ENCODE peak calls at places on chromosomes 2 and 18, in four cellular contexts. One of them, this sample, is unnamed.

GRCh38 chr2:27356056-27356381 is 545 bp downstream of the GTF3C2 start:
- DNase-seq in ovary: no peak
- DNase-seq in HCT116: no peak
- DNase-seq in GM12892: no peak
- DNase-seq in this sample: no peak

GRCh38 chr2:207625014-207625755 is at the start of gene METTL21A:
- DNase-seq in HCT116: peak; percentile 77
- DNase-seq in ovary: peak; percentile 89
- DNase-seq in GM12892: peak; percentile 87
- DNase-seq in this sample: peak; percentile 88

GRCh38 chr2:232988444-232988843 is 24.6 kb downstream of the NGEF start:
- DNase-seq in HCT116: peak; percentile 98
- DNase-seq in ovary: peak; percentile 50
- DNase-seq in GM12892: no peak
- DNase-seq in this sample: peak; percentile 79

GRCh38 chr18:53664575-53664974 is 559.9 kb downstream of the MBD2 start:
- DNase-seq in ovary: no peak
- DNase-seq in GM12892: no peak
- DNase-seq in HCT116: no peak
- DNase-seq in this sample: no peak

GRCh38 chr18:44805176-44805575 is 124.5 kb downstream of the SETBP1 start:
- DNase-seq in ovary: no peak
- DNase-seq in HCT116: no peak
- DNase-seq in GM12892: no peak
- DNase-seq in this sample: no peak

GRCh38 chr2:230910546-230911135 is 14.4 kb downstream of the GPR55 start:
- DNase-seq in ovary: no peak
- DNase-seq in HCT116: no peak
- DNase-seq in GM12892: no peak
- DNase-seq in this sample: no peak

GRCh38 chr2:8296340-8296739 is 385.5 kb upstream of the ID2 start:
- DNase-seq in GM12892: no peak
- DNase-seq in ovary: no peak
- DNase-seq in HCT116: no peak
- DNase-seq in this sample: no peak

GRCh38 chr2:54589038-54589339 is 132.9 kb downstream of the SPTBN1 start:
- DNase-seq in HCT116: no peak
- DNase-seq in GM12892: no peak
- DNase-seq in ovary: no peak
- DNase-seq in this sample: no peak

GRCh38 chr18:9103488-9103887 is 989 bp downstream of the NDUFV2 start:
- DNase-seq in HCT116: no peak
- DNase-seq in ovary: no peak
- DNase-seq in GM12892: no peak
- DNase-seq in this sample: no peak

GRCh38 chr2:136098441-136098840 is 19.5 kb downstream of the CXCR4 start:
- DNase-seq in GM12892: no peak
- DNase-seq in HCT116: no peak
- DNase-seq in ovary: no peak
- DNase-seq in this sample: no peak

GRCh38 chr2:134634054-134634630 is 84.7 kb downstream of the TMEM163 start:
- DNase-seq in GM12892: no peak
- DNase-seq in ovary: no peak
- DNase-seq in HCT116: no peak
- DNase-seq in this sample: no peak

GRCh38 chr2:43041661-43042360 is 184.6 kb downstream of the ZFP36L2 start:
- DNase-seq in GM12892: no peak
- DNase-seq in HCT116: no peak
- DNase-seq in ovary: peak; percentile 81
- DNase-seq in this sample: peak; percentile 93

GRCh38 chr2:100832885-100833284 is 12.9 kb downstream of the NPAS2 start:
- DNase-seq in GM12892: no peak
- DNase-seq in HCT116: no peak
- DNase-seq in ovary: no peak
- DNase-seq in this sample: no peak

GRCh38 chr2:100381240-100381639 is 36.2 kb downstream of the CHST10 start:
- DNase-seq in GM12892: no peak
- DNase-seq in HCT116: peak; percentile 71
- DNase-seq in ovary: peak; percentile 83
- DNase-seq in this sample: peak; percentile 47

GRCh38 chr2:151638188-151638933 is 95.9 kb downstream of the NEB start:
- DNase-seq in GM12892: no peak
- DNase-seq in ovary: no peak
- DNase-seq in HCT116: no peak
- DNase-seq in this sample: no peak

GRCh38 chr2:224433442-224433841 is 31.5 kb upstream of the FAM124B start:
- DNase-seq in HCT116: no peak
- DNase-seq in ovary: no peak
- DNase-seq in GM12892: no peak
- DNase-seq in this sample: no peak

GRCh38 chr2:16774091-16774490 is 108.5 kb upstream of the CYRIA start:
- DNase-seq in HCT116: no peak
- DNase-seq in GM12892: no peak
- DNase-seq in ovary: no peak
- DNase-seq in this sample: no peak

GRCh38 chr2:43184339-43184895 is 42.0 kb downstream of the ZFP36L2 start:
- DNase-seq in GM12892: no peak
- DNase-seq in ovary: no peak
- DNase-seq in HCT116: peak; percentile 93
- DNase-seq in this sample: peak; percentile 69

GRCh38 chr18:42183746-42184145 is 228.7 kb downstream of the PIK3C3 start:
- DNase-seq in HCT116: no peak
- DNase-seq in GM12892: no peak
- DNase-seq in ovary: no peak
- DNase-seq in this sample: peak; percentile 5

GRCh38 chr2:172084484-172084733 is 898 bp upstream of the DLX1 start:
- DNase-seq in GM12892: no peak
- DNase-seq in HCT116: no peak
- DNase-seq in ovary: no peak
- DNase-seq in this sample: no peak

GRCh38 chr2:7272180-7272579 is 355.0 kb downstream of the RNF144A start:
- DNase-seq in ovary: no peak
- DNase-seq in HCT116: no peak
- DNase-seq in GM12892: no peak
- DNase-seq in this sample: no peak

GRCh38 chr2:238998775-238999174 is 150.9 kb downstream of the TWIST2 start:
- DNase-seq in HCT116: no peak
- DNase-seq in GM12892: no peak
- DNase-seq in ovary: no peak
- DNase-seq in this sample: no peak

GRCh38 chr2:40115894-40116293 is 336.0 kb downstream of the SLC8A1 start:
- DNase-seq in ovary: no peak
- DNase-seq in GM12892: no peak
- DNase-seq in HCT116: no peak
- DNase-seq in this sample: no peak

GRCh38 chr2:62461707-62462106 is 44.3 kb downstream of the TMEM17 start:
- DNase-seq in GM12892: no peak
- DNase-seq in ovary: no peak
- DNase-seq in HCT116: no peak
- DNase-seq in this sample: peak; percentile 71
- TF ChIP-seq POLR2A in GM12892: no peak
- TF ChIP-seq POLR2A in ovary: no peak
- TF ChIP-seq POLR2A in HCT116: no peak
- TF ChIP-seq POLR2A in this sample: no peak

GRCh38 chr2:152648336-152648735 is 68.9 kb downstream of the PRPF40A start:
- DNase-seq in GM12892: no peak
- DNase-seq in HCT116: no peak
- DNase-seq in ovary: no peak
- DNase-seq in this sample: no peak

GRCh38 chr2:152649997-152650396 is 67.3 kb downstream of the PRPF40A start:
- DNase-seq in GM12892: no peak
- DNase-seq in ovary: no peak
- DNase-seq in HCT116: no peak
- DNase-seq in this sample: no peak

GRCh38 chr2:152651834-152652233 is 65.4 kb downstream of the PRPF40A start:
- DNase-seq in HCT116: no peak
- DNase-seq in ovary: no peak
- DNase-seq in GM12892: no peak
- DNase-seq in this sample: no peak

GRCh38 chr2:152647417-152648010 is 69.7 kb downstream of the PRPF40A start:
- DNase-seq in GM12892: no peak
- DNase-seq in ovary: peak; percentile 73
- DNase-seq in HCT116: no peak
- DNase-seq in this sample: no peak

GRCh38 chr2:152650768-152651371 is 66.4 kb downstream of the PRPF40A start:
- DNase-seq in GM12892: no peak
- DNase-seq in ovary: no peak
- DNase-seq in HCT116: no peak
- DNase-seq in this sample: no peak
- TF ChIP-seq POLR2A in GM12892: no peak
- TF ChIP-seq POLR2A in ovary: no peak
- TF ChIP-seq POLR2A in HCT116: no peak
- TF ChIP-seq POLR2A in this sample: no peak

GRCh38 chr2:120175000-120175581 is 48.1 kb downstream of the TMEM185B start:
- DNase-seq in ovary: no peak
- DNase-seq in GM12892: no peak
- DNase-seq in HCT116: peak; percentile 28
- DNase-seq in this sample: peak; percentile 31
- TF ChIP-seq POLR2A in ovary: no peak
- TF ChIP-seq POLR2A in GM12892: no peak
- TF ChIP-seq POLR2A in HCT116: no peak
- TF ChIP-seq POLR2A in this sample: no peak

GRCh38 chr2:166112193-166112605 is 15.6 kb downstream of the SCN1A start:
- DNase-seq in HCT116: no peak
- DNase-seq in GM12892: no peak
- DNase-seq in ovary: no peak
- DNase-seq in this sample: no peak
- TF ChIP-seq POLR2A in HCT116: no peak
- TF ChIP-seq POLR2A in GM12892: no peak
- TF ChIP-seq POLR2A in ovary: no peak
- TF ChIP-seq POLR2A in this sample: no peak

GRCh38 chr2:191679818-191680600 is 2.1 kb downstream of the NABP1 start:
- DNase-seq in HCT116: peak; percentile 66
- DNase-seq in ovary: no peak
- DNase-seq in GM12892: no peak
- DNase-seq in this sample: no peak
- TF ChIP-seq POLR2A in HCT116: no peak
- TF ChIP-seq POLR2A in ovary: no peak
- TF ChIP-seq POLR2A in GM12892: peak; percentile 67
- TF ChIP-seq POLR2A in this sample: no peak

GRCh38 chr2:96638144-96639121 is at the start of gene KANSL3:
- DNase-seq in HCT116: peak; percentile 85
- DNase-seq in ovary: peak; percentile 96
- DNase-seq in GM12892: peak; percentile 72
- DNase-seq in this sample: peak; percentile 75
- TF ChIP-seq POLR2A in HCT116: peak; percentile 80
- TF ChIP-seq POLR2A in ovary: peak; percentile 99
- TF ChIP-seq POLR2A in GM12892: peak; percentile 90
- TF ChIP-seq POLR2A in this sample: peak; percentile 84

GRCh38 chr2:197311521-197312033 is 997 bp upstream of the ANKRD44 start:
- DNase-seq in GM12892: no peak
- DNase-seq in ovary: no peak
- DNase-seq in HCT116: no peak
- DNase-seq in this sample: no peak

GRCh38 chr2:197308635-197309368 is 1.8 kb downstream of the ANKRD44 start:
- DNase-seq in GM12892: no peak
- DNase-seq in ovary: no peak
- DNase-seq in HCT116: no peak
- DNase-seq in this sample: no peak

GRCh38 chr2:197309369-197310231 is 980 bp downstream of the ANKRD44 start:
- DNase-seq in GM12892: peak; percentile 19
- DNase-seq in HCT116: no peak
- DNase-seq in ovary: peak; percentile 47
- DNase-seq in this sample: no peak

GRCh38 chr2:197310940-197311485 is 433 bp upstream of the ANKRD44 start:
- DNase-seq in GM12892: no peak
- DNase-seq in HCT116: no peak
- DNase-seq in ovary: no peak
- DNase-seq in this sample: no peak

DNA sequence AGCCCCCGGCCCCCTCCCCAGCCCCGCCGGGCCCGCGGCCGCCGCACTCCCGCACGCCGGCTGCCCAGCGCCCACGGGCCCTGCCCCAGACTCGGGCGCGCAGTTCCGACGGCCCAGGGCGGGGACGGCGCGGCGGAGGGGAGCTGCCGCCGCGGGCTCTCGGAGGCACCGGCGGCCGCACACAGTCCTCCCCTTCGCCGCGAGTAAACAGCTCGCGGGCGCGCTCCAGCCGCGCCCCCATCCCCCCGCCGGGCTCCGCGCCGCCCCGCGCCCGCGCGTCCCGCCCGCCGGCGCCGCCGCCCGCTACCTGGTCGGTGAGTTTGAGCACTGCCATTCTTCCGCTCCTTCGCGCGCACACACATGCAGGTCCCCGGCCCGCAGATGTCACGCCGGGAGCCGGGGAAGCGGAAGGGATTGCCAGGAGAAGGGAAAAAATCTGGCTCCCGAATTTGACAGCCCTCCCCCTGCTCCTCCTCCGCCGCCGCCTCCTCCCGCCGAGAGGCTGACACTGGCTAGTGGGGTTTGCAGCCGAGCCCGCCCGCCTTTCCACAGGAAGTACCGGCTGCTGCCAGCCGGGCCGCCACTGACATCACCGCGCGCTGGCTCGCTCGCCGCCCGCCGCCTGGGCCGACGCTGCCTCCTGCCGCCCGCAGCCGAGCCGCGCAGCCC is at the start of gene ANKRD44:
- DNase-seq in ovary: peak; percentile 88
- DNase-seq in GM12892: peak; percentile 75
- DNase-seq in HCT116: peak; percentile 31
- DNase-seq in this sample: peak; percentile 91
- TF ChIP-seq POLR2A in ovary: peak; percentile 67
- TF ChIP-seq POLR2A in GM12892: peak; percentile 53
- TF ChIP-seq POLR2A in HCT116: no peak
- TF ChIP-seq POLR2A in this sample: peak; percentile 35

DNA sequence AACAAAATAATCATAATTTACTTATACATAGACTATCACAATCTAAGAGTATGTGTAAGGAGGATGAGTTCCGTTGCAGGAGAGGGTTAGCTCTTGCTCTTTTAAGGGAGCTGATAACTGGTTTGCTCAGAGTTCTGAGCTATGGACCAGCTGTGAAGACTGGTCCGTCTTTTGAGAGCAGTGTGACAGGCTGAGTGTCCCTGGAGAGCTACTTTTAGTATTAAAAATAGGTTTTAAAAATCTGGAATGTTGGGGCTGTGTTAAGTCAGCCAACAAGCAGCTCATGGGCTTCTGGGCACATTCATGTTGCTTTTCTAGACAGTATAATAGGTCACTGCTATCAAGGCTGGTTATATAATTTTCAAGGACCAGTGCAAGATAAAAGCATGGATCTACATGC is 41.5 kb upstream of the TMEM131 start:
- DNase-seq in HCT116: no peak
- DNase-seq in GM12892: no peak
- DNase-seq in ovary: no peak
- DNase-seq in this sample: no peak
- TF ChIP-seq POLR2A in HCT116: no peak
- TF ChIP-seq POLR2A in GM12892: no peak
- TF ChIP-seq POLR2A in ovary: no peak
- TF ChIP-seq POLR2A in this sample: no peak

This sample was measured in H54.